ENCODE peak calls at places on chromosome 5, in eight cellular contexts. B is adrenal gland; T is tibial artery; D is breast epithelium; P is Peyer's patch; N is ovary; K is CD4-positive, alpha-beta memory T cell; U is sigmoid colon. X is an unnamed sample.

GRCh38 chr5:135272311-135272805 is 126.7 kb downstream of the MACROH2A1 start:
- DNase-seq in K (no peak), N (no peak), P (no peak), U (no peak), B (no peak), D (no peak), T (no peak), X (no peak)

GRCh38 chr5:63963926-63964325 is 1.7 kb upstream of the HTR1A start:
- DNase-seq in B (no peak), D (no peak), K (no peak), P (no peak), U (no peak), T (no peak), N (no peak), X (no peak)

GRCh38 chr5:136027316-136027715 is 1.5 kb upstream of the TGFBI start:
- DNase-seq in N (no peak), K (no peak), U (peak; percentile 34), D (no peak), P (no peak), T (no peak), B (no peak), X (no peak)

GRCh38 chr5:43646997-43647396 is 44.0 kb downstream of the NNT start:
- DNase-seq in K (no peak), T (no peak), P (no peak), B (no peak), N (no peak), U (no peak), D (no peak), X (no peak)

GRCh38 chr5:30287890-30288289 is 905.6 kb upstream of the CDH6 start:
- DNase-seq in D (no peak), T (no peak), U (no peak), K (no peak), N (no peak), B (no peak), P (no peak), X (no peak)

GRCh38 chr5:120106912-120107525 is 357.1 kb upstream of the PRR16 start:
- DNase-seq in U (no peak), K (no peak), P (no peak), N (no peak), T (no peak), D (no peak), B (no peak), X (no peak)

GRCh38 chr5:59744531-59744992 is 149.0 kb downstream of the PDE4D start:
- DNase-seq in K (no peak), N (no peak), T (no peak), U (no peak), D (no peak), B (no peak), P (no peak), X (no peak)

GRCh38 chr5:132466453-132467291 is 23.9 kb downstream of the IRF1 start:
- DNase-seq in B (peak; percentile 79), T (peak; percentile 58), K (peak; percentile 84), N (peak; percentile 53), P (peak; percentile 90), D (peak; percentile 51), U (peak; percentile 66), X (peak; percentile 95)

GRCh38 chr5:31798168-31798567 is 159.2 kb downstream of the PDZD2 start:
- DNase-seq in N (no peak), D (no peak), K (no peak), P (no peak), T (no peak), U (no peak), B (no peak), X (no peak)

GRCh38 chr5:159163027-159163699 is 46.2 kb downstream of the RNF145 start:
- DNase-seq in T (no peak), N (no peak), U (no peak), D (no peak), B (no peak), K (no peak), P (no peak), X (no peak)

GRCh38 chr5:73818357-73818756 is 192.4 kb downstream of the ARHGEF28 start:
- DNase-seq in B (no peak), U (no peak), T (no peak), K (no peak), D (no peak), N (no peak), P (no peak), X (no peak)

GRCh38 chr5:168030911-168031310 is 260.5 kb upstream of the WWC1 start:
- DNase-seq in K (no peak), N (no peak), P (no peak), D (no peak), B (no peak), T (no peak), U (no peak), X (no peak)

GRCh38 chr5:107566537-107566875 is 104.2 kb downstream of the EFNA5 start:
- DNase-seq in K (no peak), U (no peak), N (no peak), B (no peak), D (no peak), T (no peak), P (no peak), X (no peak)

GRCh38 chr5:107565791-107566536 is 104.8 kb downstream of the EFNA5 start:
- DNase-seq in D (no peak), B (no peak), N (no peak), U (no peak), K (no peak), P (no peak), T (no peak), X (no peak)

GRCh38 chr5:107570805-107571531 is 99.8 kb downstream of the EFNA5 start:
- DNase-seq in U (no peak), D (no peak), B (no peak), K (peak; percentile 4), T (no peak), P (peak; percentile 22), N (no peak), X (peak; percentile 40)

GRCh38 chr5:107564896-107565295 is 105.8 kb downstream of the EFNA5 start:
- DNase-seq in P (no peak), N (no peak), T (no peak), B (no peak), D (no peak), K (no peak), U (no peak), X (no peak)

GRCh38 chr5:107567901-107568671 is 102.7 kb downstream of the EFNA5 start:
- DNase-seq in K (no peak), N (no peak), U (no peak), T (no peak), P (no peak), D (no peak), B (no peak), X (no peak)
- H3K4me1 ChIP-seq in K (peaks cover 10% of the 10 kb centered on the region), N (peaks cover 5% of the 10 kb centered on the region), U (peaks cover 20% of the 10 kb centered on the region), T (peaks cover 73% of the 10 kb centered on the region), P (no peaks in the 10 kb centered on the region), D (no peaks in the 10 kb centered on the region), B (peaks cover 7% of the 10 kb centered on the region), X (no peaks in the 10 kb centered on the region)

GRCh38 chr5:179343021-179343781 is 2.1 kb downstream of the ADAMTS2 start:
- DNase-seq in U (no peak), B (no peak), K (no peak), D (no peak), N (no peak), P (no peak), T (no peak), X (peak; percentile 6)
- H3K4me1 ChIP-seq in U (peaks cover 29% of the 10 kb centered on the region), B (peaks cover 6% of the 10 kb centered on the region), K (no peaks in the 10 kb centered on the region), D (peaks cover 5% of the 10 kb centered on the region), N (peaks cover 14% of the 10 kb centered on the region), P (no peaks in the 10 kb centered on the region), T (peaks cover 32% of the 10 kb centered on the region), X (no peaks in the 10 kb centered on the region)

DNA sequence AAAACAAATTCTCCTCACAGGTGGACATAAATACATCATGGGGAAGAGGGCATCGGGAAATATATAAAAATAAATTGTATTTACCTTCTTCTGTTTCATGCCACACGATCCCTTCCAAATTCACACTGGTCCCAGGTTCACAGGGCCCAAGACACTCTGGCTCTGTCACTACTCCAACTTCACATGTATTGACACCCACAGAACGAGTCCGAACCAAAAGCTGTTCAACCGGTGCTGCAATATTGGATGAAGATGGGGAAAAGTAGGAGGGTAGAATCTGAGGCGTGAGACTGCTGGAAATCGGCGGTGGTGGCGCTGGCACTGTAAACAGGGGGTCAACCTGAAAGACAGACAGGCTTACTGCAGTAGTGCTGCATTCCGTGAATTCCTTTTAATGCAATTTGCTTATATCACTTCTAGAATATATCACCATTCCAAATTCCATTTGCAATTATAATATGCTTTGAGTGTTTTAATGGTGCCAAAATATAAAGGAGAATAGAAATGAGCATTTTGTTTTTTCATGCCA is 45.4 kb downstream of the ZNF608 start:
- DNase-seq in D (no peak), T (no peak), N (no peak), K (no peak), B (no peak), P (no peak), U (no peak), X (no peak)
- H3K4me1 ChIP-seq in D (no peaks in the 10 kb centered on the region), T (peaks cover 26% of the 10 kb centered on the region), N (peaks cover 2% of the 10 kb centered on the region), K (no peaks in the 10 kb centered on the region), B (peaks cover 26% of the 10 kb centered on the region), P (no peaks in the 10 kb centered on the region), U (peaks cover 86% of the 10 kb centered on the region), X (no peaks in the 10 kb centered on the region)

DNA sequence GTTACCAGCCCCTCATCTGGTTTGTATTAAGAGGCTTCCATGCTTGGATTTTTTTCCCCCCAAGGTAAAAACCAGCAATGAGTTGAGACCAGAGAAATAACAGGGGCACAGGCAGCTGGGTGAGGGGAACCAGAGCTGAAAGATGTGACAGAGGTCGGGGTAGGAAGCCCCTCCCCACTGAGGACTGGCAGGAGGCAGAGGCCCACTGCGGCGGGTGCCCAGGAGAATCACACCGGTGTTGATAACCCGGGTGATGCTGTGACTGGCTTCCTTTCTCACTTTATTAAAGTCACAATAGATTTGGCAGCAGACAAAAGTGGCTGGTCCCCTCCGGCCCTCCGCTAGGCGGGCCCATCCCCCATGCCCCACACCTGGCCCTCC is 116.5 kb upstream of the PHYKPL start:
- DNase-seq in K (no peak), N (no peak), U (no peak), B (no peak), D (no peak), P (no peak), T (no peak), X (peak; percentile 8)
- H3K4me1 ChIP-seq in K (no peaks in the 10 kb centered on the region), N (no peaks in the 10 kb centered on the region), U (no peaks in the 10 kb centered on the region), B (no peaks in the 10 kb centered on the region), D (no peaks in the 10 kb centered on the region), P (no peaks in the 10 kb centered on the region), T (no peaks in the 10 kb centered on the region), X (no peaks in the 10 kb centered on the region)

DNA sequence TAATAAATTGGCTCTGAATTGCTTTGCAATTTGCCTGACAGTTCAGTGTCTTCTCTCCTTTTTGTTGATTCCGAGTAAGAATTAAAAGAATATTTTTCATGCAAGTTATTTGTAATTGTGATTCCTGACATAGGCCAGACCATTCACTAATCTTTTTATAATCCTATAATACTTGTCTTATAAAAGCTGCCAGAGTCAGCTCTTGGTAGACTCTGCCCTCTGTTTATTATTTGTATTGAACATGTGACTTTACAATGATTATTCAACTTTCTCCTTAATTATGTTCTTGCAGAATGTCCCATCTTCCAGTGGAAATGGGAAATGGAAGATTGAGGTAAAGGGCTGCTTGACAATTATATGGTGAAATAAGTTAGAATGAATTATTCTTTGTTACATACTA is 121.0 kb downstream of the SV2C start:
- DNase-seq in D (no peak), T (no peak), B (no peak), N (no peak), P (no peak), U (no peak), K (no peak), X (no peak)
- H3K4me1 ChIP-seq in D (no peaks in the 10 kb centered on the region), T (no peaks in the 10 kb centered on the region), B (no peaks in the 10 kb centered on the region), N (no peaks in the 10 kb centered on the region), P (no peaks in the 10 kb centered on the region), U (no peaks in the 10 kb centered on the region), K (peaks cover 8% of the 10 kb centered on the region), X (no peaks in the 10 kb centered on the region)